ENCODE peak calls at places on chromosomes 6 and 20, in six cellular contexts. G is esophagus squamous epithelium, S is upper lobe of right lung, U is fibroblast of the aortic adventitia, P is neural progenitor cell, X is AG10803. Q is an unnamed sample.

GRCh38 chr6:137416376-137417109 is 77.7 kb downstream of the OLIG3 start:
- DNase-seq in G (no peak), P (no peak), S (no peak), U (peak), X (peak), Q (peak)

GRCh38 chr6:111624391-111625098 is 18.9 kb upstream of the TRAF3IP2 start:
- DNase-seq in P (no peak), G (no peak), S (no peak), U (peak), X (peak), Q (no peak)

GRCh38 chr6:106964954-106965353 is 9.6 kb downstream of the CD24 start:
- DNase-seq in X (no peak), S (no peak), P (no peak), G (no peak), U (no peak), Q (no peak)

GRCh38 chr20:48025061-48025515 is 239.8 kb upstream of the SULF2 start:
- DNase-seq in X (peak), S (no peak), P (peak), G (no peak), U (peak), Q (peak)

GRCh38 chr6:167150815-167151557 is 6.8 kb downstream of the GPR31 start:
- DNase-seq in P (no peak), U (no peak), S (no peak), X (no peak), G (no peak), Q (no peak)

GRCh38 chr20:24773168-24773567 is 175.9 kb upstream of the CST7 start:
- DNase-seq in S (no peak), U (peak), X (no peak), P (no peak), G (no peak), Q (peak)

GRCh38 chr6:15662246-15663056 is at the start of gene DTNBP1:
- DNase-seq in X (peak), P (peak), G (peak), U (peak), S (peak), Q (peak)

GRCh38 chr6:63493557-63493956 is 78.7 kb upstream of the LOC128125822 start:
- DNase-seq in X (no peak), P (no peak), S (no peak), G (no peak), U (no peak), Q (peak)

GRCh38 chr6:124742971-124743370 is 219.3 kb upstream of the RNF217 start:
- DNase-seq in X (no peak), S (no peak), P (no peak), G (no peak), U (no peak), Q (peak)

GRCh38 chr20:9040874-9041524 is 27.9 kb upstream of the PLCB4 start:
- DNase-seq in X (peak), P (no peak), U (peak), S (no peak), G (no peak), Q (peak)

GRCh38 chr6:143765422-143766184 is 77.5 kb upstream of the LTV1 start:
- DNase-seq in X (no peak), G (no peak), P (no peak), U (no peak), S (no peak), Q (no peak)

GRCh38 chr20:4871486-4871885 is 129.8 kb downstream of the SLC23A2 start:
- DNase-seq in P (no peak), S (no peak), X (no peak), G (no peak), U (no peak), Q (no peak)

GRCh38 chr6:33298773-33299236 is at the start of gene RGL2:
- DNase-seq in S (peak), U (peak), G (no peak), X (peak), P (peak), Q (no peak)

GRCh38 chr6:111829581-111829980 is 43.7 kb downstream of the FYN start:
- DNase-seq in X (no peak), U (no peak), G (no peak), P (no peak), S (no peak), Q (no peak)

GRCh38 chr20:61753196-61753942 is 312.3 kb downstream of the TAF4 start:
- DNase-seq in U (peak), G (no peak), S (no peak), P (no peak), X (peak), Q (peak)

GRCh38 chr6:169807219-169807618 is 55.8 kb downstream of the ERMARD start:
- DNase-seq in X (no peak), U (no peak), S (no peak), G (no peak), P (no peak), Q (no peak)

GRCh38 chr20:10217517-10218410 is 866 bp upstream of the SNAP25 start:
- DNase-seq in G (no peak), X (peak), U (peak), S (no peak), P (peak), Q (peak)

GRCh38 chr6:111602481-111603404 is 2.9 kb downstream of the TRAF3IP2 start:
- DNase-seq in G (no peak), U (peak), S (no peak), P (no peak), X (peak), Q (peak)

GRCh38 chr6:170084166-170084730 is 206.6 kb downstream of the DLL1 start:
- DNase-seq in X (no peak), U (no peak), S (no peak), P (no peak), G (no peak), Q (no peak)

GRCh38 chr6:37051138-37052026 is 45.9 kb downstream of the FGD2 start:
- DNase-seq in U (peak), S (peak), X (peak), G (peak), P (peak), Q (peak)

GRCh38 chr20:31712564-31713311 is 9.9 kb downstream of the BCL2L1 start:
- DNase-seq in U (peak), S (peak), X (peak), P (peak), G (no peak), Q (peak)
- H3K4me3 ChIP-seq in U (peak), S (peak), X (peak), P (peak), G (peak), Q (peak)

DNA sequence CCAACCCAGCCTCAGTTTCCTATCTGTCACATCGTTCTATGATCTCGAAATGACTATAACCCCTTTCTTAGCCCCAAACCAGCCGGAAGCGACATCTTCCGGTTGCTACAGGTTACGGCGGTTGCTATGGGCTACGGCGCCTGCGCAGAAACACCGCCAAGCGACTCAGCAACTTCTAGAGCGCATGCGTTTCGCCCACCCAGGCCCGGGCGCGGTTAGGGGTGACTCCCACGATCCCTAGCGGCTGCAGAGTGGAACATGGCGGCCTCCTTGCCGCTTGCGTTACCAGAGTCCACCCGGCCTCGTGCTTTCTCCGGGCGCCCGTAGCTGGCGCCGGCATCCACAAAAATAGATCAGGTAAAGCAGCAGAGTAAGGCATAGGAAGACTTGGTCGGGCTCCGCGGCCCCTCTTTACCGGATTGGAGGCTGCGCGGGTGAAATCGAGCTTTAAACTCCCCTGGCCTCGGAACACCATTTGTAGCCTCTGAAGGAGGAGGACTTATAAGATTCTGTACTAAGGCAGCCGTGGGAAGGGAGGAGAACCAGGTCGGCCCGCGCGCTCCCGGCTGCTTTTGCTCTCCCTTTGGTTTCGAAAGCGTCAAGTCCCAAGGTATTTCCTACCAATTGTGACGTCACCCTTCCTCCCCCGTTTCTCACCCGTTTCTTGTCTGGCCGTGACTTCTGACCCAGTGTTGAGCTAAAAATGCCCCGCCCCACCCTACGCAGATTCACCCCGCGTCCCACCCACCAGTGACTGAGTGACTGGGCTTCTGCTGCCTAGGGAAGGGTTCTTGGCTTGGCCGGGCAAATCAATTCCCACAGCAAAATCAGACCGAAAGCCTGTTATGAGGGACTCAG is 3.5 kb downstream of the SDCBP2 start:
- DNase-seq in S (peak), P (peak), X (peak), G (peak), U (peak), Q (peak)
- TF ChIP-seq CTCF in S (peak), P (no peak), X (peak), G (peak), U (no peak), Q (no peak)

DNA sequence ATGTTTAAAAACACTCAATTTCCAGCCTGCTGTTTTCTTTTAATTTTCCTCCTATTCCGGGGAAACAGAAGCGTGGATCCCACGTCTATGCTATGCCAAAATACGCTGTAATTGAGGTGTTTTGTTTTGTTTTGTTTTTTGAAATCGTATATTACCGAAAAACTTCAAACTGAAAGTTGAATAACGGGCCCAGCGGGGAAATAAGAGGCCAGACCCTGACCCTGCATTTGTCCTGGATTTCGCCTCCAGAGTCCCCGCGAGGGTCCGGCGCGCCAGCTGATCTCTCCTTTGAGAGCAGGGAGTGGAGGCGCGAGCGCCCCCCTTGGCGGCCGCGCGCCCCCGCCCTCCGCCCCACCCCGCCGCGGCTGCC is 335 bp upstream of the BMP2 start:
- DNase-seq in G (no peak), P (no peak), U (no peak), S (no peak), X (no peak), Q (no peak)
- H3K4me3 ChIP-seq in G (peak), P (peak), U (peak), S (peak), X (peak), Q (peak)

DNA sequence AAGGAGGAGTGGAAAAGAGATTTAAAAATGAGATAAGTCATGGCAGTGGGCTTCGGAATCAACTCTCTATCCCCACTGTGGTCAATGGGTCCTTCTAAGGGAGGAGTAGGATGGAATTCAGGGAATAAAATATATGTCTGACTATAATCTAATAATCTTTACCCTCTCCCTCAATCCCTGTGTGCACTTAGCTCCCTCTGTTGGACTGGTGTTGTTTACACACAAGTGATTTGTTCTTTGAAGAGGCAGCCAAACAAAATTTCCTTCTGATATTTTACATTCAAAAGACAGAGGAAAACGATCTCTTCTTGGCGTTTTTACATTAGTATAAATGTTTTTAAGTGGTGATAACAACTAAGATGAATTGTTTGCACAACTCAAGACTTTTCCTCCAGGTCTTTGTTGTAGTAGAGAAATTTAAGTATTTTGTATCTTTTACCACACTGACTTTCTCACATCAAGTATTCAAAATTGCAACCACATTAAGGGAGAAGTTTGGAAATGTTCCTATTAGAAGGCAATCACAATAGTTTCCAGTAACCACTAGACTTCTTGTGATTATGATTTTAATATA is 317.7 kb downstream of the CENPW start:
- DNase-seq in P (peak), X (peak), U (peak), G (no peak), S (no peak), Q (peak)
- TF ChIP-seq CTCF in P (peak), X (peak), U (peak), G (peak), S (peak), Q (peak)

GRCh38 chr20:57877131-57877784 is 167.4 kb upstream of the PMEPA1 start:
- DNase-seq in G (no peak), X (no peak), P (no peak), U (no peak), S (no peak), Q (no peak)

GRCh38 chr20:57880155-57880648 is 170.4 kb upstream of the PMEPA1 start:
- DNase-seq in U (no peak), G (no peak), X (peak), S (no peak), P (no peak), Q (no peak)

GRCh38 chr20:57877995-57878394 is 168.2 kb upstream of the PMEPA1 start:
- DNase-seq in X (no peak), G (no peak), S (no peak), U (no peak), P (no peak), Q (no peak)

GRCh38 chr20:57879437-57880115 is 169.8 kb upstream of the PMEPA1 start:
- DNase-seq in X (no peak), U (no peak), G (no peak), P (no peak), S (no peak), Q (no peak)

GRCh38 chr20:57878803-57879424 is 169.1 kb upstream of the PMEPA1 start:
- DNase-seq in P (no peak), U (no peak), S (no peak), G (no peak), X (no peak), Q (no peak)
- H3K4me3 ChIP-seq in P (no peak), U (no peak), S (no peak), G (no peak), X (no peak), Q (no peak)

Q was measured in fibroblast of mammary gland.